ENCODE peak calls at places on chromosomes 1 and 21, in nine cellular contexts. J is IMR-90, S is right lobe of liver, X is HCT116, U is A549, R is ovary, O is heart left ventricle, V is esophagus squamous epithelium, F is sigmoid colon. Y is an unnamed sample.

GRCh38 chr1:160800645-160801408 is 4.9 kb downstream of the LY9 start:
- DNase-seq in V (no peak), U (no peak), S (no peak), X (no peak), J (no peak), F (no peak), O (no peak), R (no peak), Y (no peak)

GRCh38 chr1:33043267-33044090 is 6.8 kb upstream of the AK2 start:
- DNase-seq in J (no peak), R (no peak), S (peak), X (no peak), V (no peak), U (no peak), F (no peak), O (no peak), Y (no peak)

GRCh38 chr1:230283678-230284077 is 142.5 kb downstream of the PGBD5 start:
- DNase-seq in J (no peak), S (no peak), F (peak), V (no peak), X (no peak), R (no peak), U (no peak), O (no peak), Y (peak)

GRCh38 chr1:201989354-201990128 is 7.1 kb downstream of the RNPEP start:
- DNase-seq in O (no peak), J (no peak), S (no peak), U (no peak), V (no peak), R (no peak), F (peak), X (no peak), Y (no peak)

GRCh38 chr21:44428281-44428942 is 26.9 kb upstream of the LRRC3 start:
- DNase-seq in S (peak), X (peak), F (peak), V (no peak), U (peak), O (no peak), R (peak), J (no peak), Y (no peak)

GRCh38 chr1:37362569-37362968 is 111.8 kb upstream of the ZC3H12A start:
- DNase-seq in O (no peak), S (no peak), F (no peak), R (no peak), J (no peak), V (no peak), X (no peak), U (no peak), Y (no peak)

GRCh38 chr1:203335503-203335902 is 15.4 kb downstream of the FMOD start:
- DNase-seq in F (no peak), R (no peak), J (no peak), U (no peak), O (no peak), V (no peak), X (no peak), S (no peak), Y (no peak)

GRCh38 chr1:182602945-182603645 is 1.1 kb downstream of the RGS16 start:
- DNase-seq in X (no peak), O (no peak), R (no peak), V (no peak), F (no peak), S (no peak), U (no peak), J (no peak), Y (no peak)

GRCh38 chr1:226382030-226382429 is 25.9 kb downstream of the PARP1 start:
- DNase-seq in X (no peak), U (no peak), V (no peak), R (no peak), J (no peak), F (no peak), S (no peak), O (no peak), Y (no peak)

GRCh38 chr1:8687053-8687452 is 130.4 kb downstream of the RERE start:
- DNase-seq in F (no peak), R (no peak), X (no peak), V (no peak), O (no peak), J (peak), U (no peak), S (no peak), Y (no peak)

GRCh38 chr1:43067856-43068751 is 104.0 kb downstream of the EBNA1BP2 start:
- DNase-seq in V (no peak), X (no peak), F (no peak), U (no peak), S (no peak), J (no peak), O (no peak), R (peak), Y (no peak)

GRCh38 chr1:212161231-212161781 is 123.9 kb upstream of the PPP2R5A start:
- DNase-seq in R (no peak), V (no peak), F (no peak), J (peak), X (peak), U (no peak), O (no peak), S (no peak), Y (no peak)

GRCh38 chr1:53165408-53165961 is 23.0 kb upstream of the SLC1A7 start:
- DNase-seq in U (no peak), S (no peak), R (no peak), X (no peak), O (no peak), F (no peak), J (no peak), V (no peak), Y (no peak)

GRCh38 chr1:29310616-29311180 is 74.4 kb downstream of the PTPRU start:
- DNase-seq in J (no peak), V (no peak), X (no peak), R (no peak), O (no peak), S (no peak), U (no peak), F (no peak), Y (no peak)

GRCh38 chr1:48864913-48865312 is 88.2 kb upstream of the BEND5 start:
- DNase-seq in F (no peak), J (no peak), S (no peak), U (no peak), X (no peak), V (no peak), R (no peak), O (no peak), Y (no peak)

GRCh38 chr21:34801519-34802132 is 132.8 kb downstream of the CLIC6 start:
- DNase-seq in S (no peak), R (no peak), U (peak), V (no peak), J (no peak), X (no peak), O (no peak), F (no peak), Y (no peak)

GRCh38 chr1:185091480-185091879 is 46.1 kb downstream of the RNF2 start:
- DNase-seq in O (no peak), V (no peak), U (no peak), F (no peak), X (no peak), R (no peak), S (no peak), J (no peak), Y (no peak)

GRCh38 chr1:9821710-9822109 is 2.1 kb downstream of the CLSTN1 start:
- DNase-seq in F (no peak), U (no peak), S (no peak), R (no peak), O (no peak), X (no peak), V (no peak), J (no peak), Y (no peak)
- H3K4me3 ChIP-seq in F (no peak), U (no peak), S (no peak), R (no peak), O (peak), X (peak), V (peak), J (no peak), Y (no peak)

DNA sequence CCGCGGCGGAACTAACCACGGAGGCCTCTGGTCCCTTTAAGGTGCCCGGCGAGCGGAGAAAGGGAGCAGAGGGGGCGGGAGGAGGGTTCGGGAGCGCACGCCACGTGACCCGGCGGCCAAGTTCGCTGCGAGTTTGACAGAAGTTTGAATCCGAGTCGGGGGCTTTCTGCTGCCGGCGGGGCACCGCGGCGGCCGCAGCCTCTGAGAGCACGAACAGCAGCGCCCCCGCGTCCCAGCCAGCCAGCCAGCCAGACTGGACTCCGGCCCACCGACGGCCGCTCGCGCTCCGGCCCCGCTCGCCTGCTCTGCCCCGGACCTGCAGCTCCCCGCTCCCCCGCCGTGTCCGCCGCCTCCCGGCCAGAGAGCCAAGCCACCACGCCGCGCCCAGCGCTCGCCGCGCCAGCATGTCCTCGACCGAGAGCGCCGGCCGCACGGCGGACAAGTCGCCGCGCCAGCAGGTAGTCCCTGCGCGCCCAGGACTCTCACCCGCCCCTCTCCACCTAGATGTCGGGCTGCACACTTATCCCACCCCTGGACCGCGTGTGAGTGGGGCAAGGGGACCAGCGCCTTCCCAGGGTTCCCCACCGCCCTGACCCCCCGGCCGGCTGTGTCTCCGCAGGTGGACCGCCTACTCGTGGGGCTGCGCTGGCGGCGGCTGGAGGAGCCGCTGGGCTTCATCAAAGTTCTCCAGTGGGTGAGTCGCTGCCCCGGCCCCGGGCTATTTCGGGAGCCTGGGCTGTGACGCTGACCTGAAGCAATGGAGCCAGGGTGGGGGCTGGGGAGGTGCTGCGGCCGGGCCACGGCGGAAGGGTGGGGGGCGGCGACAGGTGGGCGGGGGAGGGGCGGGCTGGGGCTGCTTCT is at the start of gene SYPL2:
- DNase-seq in O (peak), X (no peak), S (peak), V (no peak), R (peak), J (peak), U (peak), F (peak), Y (peak)
- TF ChIP-seq POLR2A in O (no peak), X (no peak), S (peak), V (no peak), R (peak), J (no peak), U (no peak), F (no peak), Y (peak)

GRCh38 chr1:10529772-10530171 is 55.0 kb downstream of the PEX14 start:
- DNase-seq in J (no peak), O (no peak), U (no peak), S (no peak), R (no peak), X (no peak), F (no peak), V (no peak), Y (no peak)
- H3K4me3 ChIP-seq in J (no peak), O (no peak), U (no peak), S (no peak), R (no peak), X (no peak), F (no peak), V (no peak), Y (no peak)

GRCh38 chr1:66396212-66396890 is 137.6 kb upstream of the SGIP1 start:
- DNase-seq in O (no peak), U (no peak), V (no peak), R (no peak), X (no peak), J (no peak), F (no peak), S (no peak), Y (no peak)
- TF ChIP-seq POLR2A in O (no peak), U (no peak), V (no peak), R (no peak), X (no peak), J (no peak), F (no peak), S (no peak), Y (no peak)

Y was measured in uterus.